ENCODE peak calls at places on chromosomes 13 and 19, in six cellular contexts. X, Y, P, I, W and R are unnamed samples.

GRCh38 chr13:112467236-112467635 is 91.1 kb downstream of the SPACA7 start:
- DNase-seq in Y (no peak), W (no peak), I (no peak), X (no peak), P (no peak), R (no peak)

GRCh38 chr13:37667631-37668161 is 69.1 kb upstream of the POSTN start:
- DNase-seq in W (no peak), X (no peak), P (no peak), Y (no peak), I (no peak), R (no peak)

GRCh38 chr19:3683405-3683865 is 16.8 kb downstream of the PIP5K1C start:
- DNase-seq in W (no peak), I (peak), Y (no peak), X (no peak), P (peak), R (no peak)

GRCh38 chr19:54172413-54172763 is 572 bp downstream of the TMC4 start:
- DNase-seq in W (peak), I (no peak), X (no peak), Y (no peak), P (no peak), R (no peak)

GRCh38 chr13:50911051-50911690 is 1.6 kb downstream of the RNASEH2B start:
- DNase-seq in Y (no peak), I (no peak), P (no peak), X (no peak), W (no peak), R (peak)

GRCh38 chr19:6706633-6706958 is 13.9 kb downstream of the C3 start:
- DNase-seq in I (no peak), W (no peak), P (no peak), Y (no peak), X (no peak), R (no peak)

GRCh38 chr13:94710881-94711560 is 1.3 kb downstream of the SOX21 start:
- DNase-seq in Y (no peak), P (no peak), W (no peak), X (no peak), I (no peak), R (peak)

GRCh38 chr13:58680115-58680514 is 1048.6 kb downstream of the PCDH17 start:
- DNase-seq in P (no peak), X (no peak), Y (no peak), I (no peak), W (no peak), R (no peak)

GRCh38 chr13:112210401-112210800 is 143.5 kb downstream of the SOX1 start:
- DNase-seq in I (no peak), W (no peak), Y (no peak), P (no peak), X (no peak), R (no peak)

GRCh38 chr13:98650376-98651107 is 73.6 kb upstream of the STK24 start:
- DNase-seq in I (no peak), W (peak), P (no peak), Y (peak), X (no peak), R (no peak)

GRCh38 chr13:111289251-111289650 is 31.2 kb upstream of the TEX29 start:
- DNase-seq in Y (no peak), W (no peak), I (no peak), P (no peak), X (no peak), R (no peak)

GRCh38 chr19:50716178-50717025 is 3.2 kb downstream of the SHANK1 start:
- DNase-seq in I (no peak), W (no peak), X (no peak), Y (no peak), P (no peak), R (no peak)

GRCh38 chr19:6807291-6807690 is 34.8 kb downstream of the VAV1 start:
- DNase-seq in X (no peak), W (no peak), Y (no peak), I (no peak), P (no peak), R (no peak)

GRCh38 chr13:76903544-76904162 is 17.4 kb upstream of the KCTD12 start:
- DNase-seq in P (peak), W (peak), Y (peak), I (peak), X (peak), R (peak)

GRCh38 chr19:43469160-43469480 is 3.7 kb upstream of the LYPD3 start:
- DNase-seq in P (no peak), X (no peak), I (no peak), W (no peak), Y (no peak), R (no peak)

GRCh38 chr13:32212420-32212819 is 102.7 kb downstream of the ZAR1L start:
- DNase-seq in W (no peak), X (no peak), P (no peak), Y (no peak), I (no peak), R (no peak)

GRCh38 chr19:38317104-38317612 is 1.4 kb upstream of the YIF1B start:
- DNase-seq in Y (no peak), W (no peak), X (no peak), I (no peak), P (no peak), R (peak)

GRCh38 chr19:57473646-57474045 is 3.7 kb downstream of the ZNF772 start:
- DNase-seq in I (no peak), X (no peak), P (no peak), W (no peak), Y (no peak), R (peak)

DNA sequence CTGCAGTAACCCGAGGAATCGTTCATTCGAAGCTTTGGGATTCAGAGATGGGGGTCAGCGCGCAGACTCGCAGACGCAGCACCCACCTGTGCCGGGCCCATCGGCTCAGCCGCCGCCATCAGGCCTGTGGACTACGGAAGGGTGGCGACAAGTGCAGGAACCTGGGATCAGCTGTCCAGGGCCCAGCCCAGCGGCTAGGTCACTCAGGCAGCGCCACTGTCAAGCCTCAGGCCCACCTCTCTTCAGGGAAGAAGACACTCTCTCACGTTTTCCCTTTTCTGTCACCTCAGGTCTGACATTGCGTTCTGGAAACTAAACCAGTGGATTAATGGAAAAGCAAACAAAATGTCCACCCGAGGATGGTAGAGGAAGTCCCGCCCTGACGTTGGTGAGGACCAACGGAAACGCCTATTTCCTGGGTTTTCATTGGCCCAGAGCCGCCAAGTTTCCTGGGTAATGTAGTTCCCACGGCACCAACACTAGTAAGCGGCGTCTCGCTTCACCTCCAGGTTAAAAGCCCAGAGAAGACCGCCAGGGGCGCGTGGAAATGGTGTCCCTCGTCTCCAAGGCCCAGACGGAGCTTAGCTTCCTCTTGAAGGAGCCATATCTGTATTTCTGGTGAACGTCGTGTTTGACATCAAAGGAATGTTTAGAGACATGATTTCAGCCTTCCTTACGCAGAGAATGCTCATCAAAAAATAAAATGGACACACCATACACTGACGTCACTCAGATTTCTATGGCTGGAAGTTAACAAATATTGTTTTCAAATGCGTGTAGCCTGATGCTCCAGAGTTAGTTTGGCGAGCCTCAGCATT is at the start of gene ZNF772:
- DNase-seq in X (peak), Y (peak), P (peak), I (peak), W (peak), R (peak)
- TF ChIP-seq POLR2A in X (no peak), Y (no peak), P (no peak), I (no peak), W (no peak), R (peak)

DNA sequence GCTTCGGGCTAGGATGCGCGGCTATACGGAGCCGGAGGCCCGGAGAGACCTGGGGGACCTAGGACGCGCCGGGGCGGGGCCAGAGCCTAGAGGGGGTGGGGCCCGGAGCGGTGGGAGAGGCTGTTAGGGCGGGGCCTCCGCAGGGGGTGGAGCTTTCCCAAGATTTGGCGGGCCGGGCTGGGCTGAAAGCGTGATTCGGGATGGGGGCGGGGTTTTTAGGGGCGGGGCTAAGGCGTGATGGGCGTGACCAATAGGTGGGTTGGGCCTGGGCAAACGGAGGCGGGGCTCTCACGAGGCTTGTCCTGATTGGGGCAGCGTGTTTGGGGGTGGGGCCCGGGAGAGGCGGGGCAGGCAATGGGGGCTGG is 439 bp downstream of the RAB11B start:
- DNase-seq in P (peak), I (peak), X (peak), W (peak), Y (peak), R (peak)
- TF ChIP-seq POLR2A in P (no peak), I (no peak), X (no peak), W (peak), Y (no peak), R (no peak)

DNA sequence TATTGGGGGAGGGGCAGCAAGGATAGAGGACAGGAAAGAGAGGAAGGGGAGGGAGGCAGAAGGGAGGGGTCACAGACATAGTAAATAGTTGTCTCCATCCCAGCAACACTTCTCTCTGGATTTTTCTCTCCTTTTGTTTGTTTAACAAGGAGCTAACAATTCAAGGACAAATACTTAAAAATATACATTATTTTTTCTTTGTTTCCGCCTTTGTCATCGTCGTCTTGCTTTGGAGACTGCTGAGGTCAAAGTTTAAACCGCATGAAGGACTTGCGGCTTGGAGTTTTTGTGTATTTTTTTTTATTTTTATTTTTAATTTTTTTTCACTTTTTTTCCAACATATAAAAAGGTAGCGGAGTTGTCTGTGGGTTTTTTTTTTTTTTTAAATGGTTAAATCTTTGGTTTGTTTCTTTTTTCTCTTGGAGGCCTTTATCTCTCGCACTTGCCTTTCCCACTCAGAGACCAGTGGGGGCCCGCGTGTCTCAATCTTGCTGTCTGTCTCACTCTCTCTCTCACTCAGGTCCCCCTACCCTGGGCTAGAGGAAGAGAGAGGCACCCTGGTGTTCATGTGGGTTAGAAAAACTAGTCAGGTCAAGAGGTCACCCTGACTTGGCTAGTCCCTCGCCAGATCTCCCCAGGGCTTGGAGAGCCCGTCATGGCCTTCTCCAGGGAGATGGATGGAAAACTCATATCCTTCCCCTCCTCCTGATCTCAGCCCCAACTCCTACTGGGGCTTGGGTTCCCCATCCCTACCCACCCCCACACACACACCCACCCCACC is 11.0 kb downstream of the ZNF574 start:
- DNase-seq in P (no peak), Y (no peak), I (no peak), X (no peak), W (no peak), R (no peak)
- TF ChIP-seq POLR2A in P (no peak), Y (no peak), I (no peak), X (no peak), W (no peak), R (no peak)

GRCh38 chr19:57888494-57889231 is at the start of gene ZNF814:
- DNase-seq in P (peak), W (peak), X (peak), I (peak), Y (peak), R (peak)
- TF ChIP-seq POLR2A in P (no peak), W (peak), X (no peak), I (no peak), Y (no peak), R (peak)

GRCh38 chr19:52095172-52096014 is at the start of gene ZNF841:
- DNase-seq in W (peak), Y (peak), P (peak), X (peak), I (peak), R (peak)
- TF ChIP-seq POLR2A in W (peak), Y (no peak), P (peak), X (peak), I (no peak), R (peak)

DNA sequence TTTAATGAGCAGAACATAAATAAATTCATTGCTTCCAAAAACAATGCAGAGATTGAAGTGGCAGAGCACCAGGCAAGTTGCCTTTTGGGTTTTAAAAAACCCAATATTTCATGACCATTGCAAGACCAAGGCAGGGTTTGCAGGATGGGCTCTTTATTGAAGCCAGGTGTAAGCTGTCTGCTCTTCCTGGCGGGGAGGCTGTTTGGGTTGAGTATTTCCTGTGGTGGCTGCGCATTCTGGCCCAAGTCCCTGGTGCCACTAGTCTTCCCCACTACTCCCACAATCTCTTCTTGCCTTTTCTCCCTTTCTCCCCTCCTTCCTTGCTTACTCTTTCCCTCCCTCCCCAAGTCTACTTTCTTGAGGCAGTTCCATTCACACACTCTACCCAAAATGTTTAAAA is 116.4 kb downstream of the AKAP11 start:
- DNase-seq in W (no peak), P (no peak), I (no peak), X (no peak), Y (no peak), R (no peak)
- TF ChIP-seq POLR2A in W (no peak), P (no peak), I (no peak), X (no peak), Y (no peak), R (no peak)

GRCh38 chr19:47608908-47609879 is at the start of gene BICRA:
- DNase-seq in W (peak), X (peak), I (peak), Y (peak), P (peak), R (peak)
- TF ChIP-seq POLR2A in W (peak), X (no peak), I (no peak), Y (no peak), P (peak), R (no peak)

GRCh38 chr19:52809801-52810200 is 11.6 kb downstream of the ZNF28 start:
- DNase-seq in I (no peak), P (no peak), W (no peak), Y (no peak), X (no peak), R (no peak)
- TF ChIP-seq POLR2A in I (no peak), P (no peak), W (no peak), Y (no peak), X (no peak), R (no peak)

GRCh38 chr13:44759222-44759721 is 183.1 kb upstream of the TSC22D1 start:
- DNase-seq in P (no peak), W (peak), Y (no peak), I (no peak), X (no peak), R (no peak)

GRCh38 chr13:44757671-44758070 is 181.5 kb upstream of the TSC22D1 start:
- DNase-seq in X (no peak), P (no peak), I (no peak), W (no peak), Y (no peak), R (no peak)

GRCh38 chr13:44758595-44759221 is 182.6 kb upstream of the TSC22D1 start:
- DNase-seq in X (no peak), W (peak), I (no peak), Y (no peak), P (no peak), R (no peak)

GRCh38 chr13:44760434-44760833 is 184.3 kb upstream of the TSC22D1 start:
- DNase-seq in W (no peak), X (no peak), I (no peak), Y (no peak), P (no peak), R (no peak)

DNA sequence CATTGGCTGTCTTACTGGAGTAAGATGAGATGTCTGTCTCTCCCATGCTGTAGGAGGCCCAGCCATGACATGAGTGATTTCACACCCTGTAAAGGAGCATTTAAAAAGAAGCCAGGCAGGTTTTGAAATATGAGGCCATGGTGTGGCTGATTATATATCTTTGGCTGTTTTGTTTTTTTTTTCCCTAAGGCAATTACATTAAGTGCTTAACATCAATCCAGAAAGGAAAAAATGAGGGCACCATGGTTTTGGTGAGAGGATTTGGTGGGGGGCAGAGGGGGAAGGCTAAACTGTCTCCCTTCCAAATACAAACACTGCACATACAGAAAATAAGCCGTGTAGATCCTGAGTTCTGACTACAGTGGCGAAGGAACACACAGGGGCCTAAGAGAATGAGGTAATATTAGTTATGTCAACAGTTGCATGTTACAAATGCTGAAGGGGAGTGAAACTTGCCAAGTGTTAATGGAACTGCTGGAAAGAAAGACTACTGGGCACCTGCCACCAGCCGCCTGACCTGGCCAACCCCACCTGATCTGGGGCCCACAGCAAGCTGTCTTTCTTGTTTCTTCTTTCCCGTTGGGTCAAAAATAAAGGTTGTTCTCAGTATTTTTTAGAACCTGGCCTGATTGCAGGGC is 183.7 kb upstream of the TSC22D1 start:
- DNase-seq in I (no peak), P (no peak), W (no peak), Y (no peak), X (no peak), R (no peak)
- TF ChIP-seq POLR2A in I (no peak), P (no peak), W (no peak), Y (no peak), X (no peak), R (no peak)